ENCODE peak calls at places on chromosomes 13 and 19, in five cellular contexts. L is NCI-H1105, R is left colon, O is fibroblast of the conjunctiva, K is A549. N is an unnamed sample.
A peak's percentile ranks its signal among the peaks of the same experiment; 100 is the strongest.

GRCh38 chr19:38155453-38155852 is 68.6 kb downstream of the DPF1 start:
- DNase-seq in L (no peak), O (no peak), K (no peak), R (no peak), N (no peak)

GRCh38 chr13:109922518-109922917 is 136.1 kb upstream of the IRS2 start:
- DNase-seq in O (no peak), L (no peak), K (no peak), R (no peak), N (no peak)

GRCh38 chr13:98892821-98893220 is 85.0 kb downstream of the DOCK9 start:
- DNase-seq in L (no peak), O (no peak), K (no peak), R (no peak), N (no peak)

GRCh38 chr13:45500492-45501174 is 35.9 kb downstream of the COG3 start:
- DNase-seq in R (no peak), K (no peak), L (no peak), O (peak; percentile 68), N (no peak)

GRCh38 chr19:18344546-18344945 is 4.1 kb downstream of the PGPEP1 start:
- DNase-seq in L (no peak), K (no peak), O (no peak), R (no peak), N (no peak)

GRCh38 chr19:15748239-15748638 is 10.5 kb downstream of the OR10H3 start:
- DNase-seq in L (no peak), R (no peak), K (no peak), O (no peak), N (no peak)

GRCh38 chr13:89846890-89847585 is 1500.4 kb upstream of the MIR17HG start:
- DNase-seq in R (no peak), O (no peak), L (no peak), K (no peak), N (no peak)

GRCh38 chr19:10309423-10309822 is at the start of gene ZGLP1:
- DNase-seq in O (no peak), R (no peak), K (no peak), L (no peak), N (no peak)

GRCh38 chr19:33497778-33498175 is 23.8 kb downstream of the PEPD start:
- DNase-seq in K (no peak), R (no peak), L (no peak), O (no peak), N (no peak)